ENCODE peak calls at places on chromosomes 16 and 17, in five cellular contexts. U, B, P, M and S are unnamed samples.

GRCh38 chr16:20937736-20938135 is 37.2 kb downstream of the LYRM1 start:
- ATAC-seq in P (no peak), B (no peak), U (no peak), M (no peak), S (no peak)

GRCh38 chr16:84663433-84664101 is 15.3 kb downstream of the KLHL36 start:
- ATAC-seq in M (no peak), B (no peak), P (peak; percentile 65), U (no peak), S (no peak)

GRCh38 chr17:34474706-34475105 is 104.7 kb upstream of the TMEM132E start:
- ATAC-seq in P (no peak), U (no peak), B (no peak), M (no peak), S (no peak)

GRCh38 chr17:75090871-75091854 is 3.4 kb downstream of the SLC16A5 start:
- ATAC-seq in B (no peak), M (no peak), P (no peak), U (no peak), S (no peak)

GRCh38 chr16:2121853-2122252 is 13.8 kb downstream of the PKD1 start:
- ATAC-seq in B (no peak), U (peak; percentile 8), M (no peak), P (no peak), S (peak; percentile 11)

GRCh38 chr17:82588266-82589175 is 59.7 kb downstream of the WDR45B start:
- ATAC-seq in B (no peak), M (no peak), U (no peak), P (no peak), S (no peak)

GRCh38 chr17:48236681-48237134 is 129.1 kb downstream of the SNX11 start:
- ATAC-seq in U (peak; percentile 60), B (no peak), M (no peak), P (no peak), S (peak; percentile 84)

GRCh38 chr16:8967437-8967821 is 3.7 kb upstream of the USP7 start:
- ATAC-seq in P (no peak), B (no peak), U (no peak), M (no peak), S (peak; percentile 64)

GRCh38 chr17:1966274-1967086 is 58.7 kb downstream of the RTN4RL1 start:
- ATAC-seq in M (no peak), P (no peak), B (no peak), U (no peak), S (peak; percentile 26)

GRCh38 chr17:4636474-4637100 is 4.9 kb downstream of the ALOX15 start:
- ATAC-seq in U (no peak), P (no peak), M (no peak), B (no peak), S (no peak)

GRCh38 chr16:50281391-50282009 is 15.1 kb downstream of the ADCY7 start:
- ATAC-seq in U (no peak), P (no peak), B (no peak), M (no peak), S (peak; percentile 31)